ENCODE peak calls at places on chromosomes 3 and 15, in four cellular contexts. O is HL-60, S is K562, R is GM12878. N is an unnamed sample.

GRCh38 chr15:70095387-70096214 is 2.1 kb downstream of the TLE3 start:
- DNase-seq in O (no peak), S (no peak), R (no peak), N (no peak)

GRCh38 chr3:65138531-65138930 is 450.7 kb upstream of the ADAMTS9 start:
- DNase-seq in O (no peak), S (no peak), R (no peak), N (no peak)

GRCh38 chr3:38479431-38480092 is 16.6 kb upstream of the EXOG start:
- DNase-seq in O (peak), S (peak), R (no peak), N (peak)

GRCh38 chr3:147651107-147651506 is 241.9 kb downstream of the ZIC1 start:
- DNase-seq in O (no peak), S (no peak), R (no peak), N (no peak)

GRCh38 chr15:68384451-68385239 is 47.3 kb downstream of the ITGA11 start:
- DNase-seq in O (no peak), S (no peak), R (no peak), N (no peak)

GRCh38 chr15:92606126-92606835 is 49.3 kb downstream of the FAM174B start:
- DNase-seq in O (no peak), S (no peak), R (no peak), N (no peak)

GRCh38 chr3:8756671-8757070 is 12.7 kb downstream of the OXTR start:
- DNase-seq in O (no peak), S (no peak), R (no peak), N (no peak)

GRCh38 chr3:45985532-45986302 is 9.9 kb downstream of the FYCO1 start:
- DNase-seq in O (no peak), S (no peak), R (no peak), N (no peak)

GRCh38 chr3:196093271-196094111 is 11.6 kb upstream of the TFRC start:
- DNase-seq in O (peak), S (no peak), R (no peak), N (no peak)

GRCh38 chr15:67685008-67685599 is 140.2 kb upstream of the SKOR1 start:
- DNase-seq in O (no peak), S (peak), R (no peak), N (no peak)

GRCh38 chr3:69116897-69117296 is 5.5 kb downstream of the LMOD3 start:
- DNase-seq in O (no peak), S (no peak), R (no peak), N (no peak)

GRCh38 chr15:81888748-81889479 is 156.9 kb downstream of the MEX3B start:
- DNase-seq in O (no peak), S (no peak), R (no peak), N (no peak)

GRCh38 chr3:67653425-67654098 is 850 bp downstream of the SUCLG2 start:
- DNase-seq in O (no peak), S (peak), R (no peak), N (no peak)

GRCh38 chr3:115814778-115815380 is 191.6 kb downstream of the GAP43 start:
- DNase-seq in O (peak), S (peak), R (no peak), N (peak)

GRCh38 chr3:134232146-134232545 is 18.5 kb downstream of the RYK start:
- DNase-seq in O (no peak), S (no peak), R (no peak), N (no peak)

GRCh38 chr3:115062009-115062408 is 85.1 kb downstream of the ZBTB20 start:
- DNase-seq in O (no peak), S (no peak), R (no peak), N (no peak)

GRCh38 chr15:93087825-93088199 is 1.2 kb downstream of the RGMA start:
- DNase-seq in O (peak), S (peak), R (peak), N (peak)

GRCh38 chr3:42010530-42010929 is 48.6 kb upstream of the ULK4 start:
- DNase-seq in O (no peak), S (no peak), R (no peak), N (no peak)

GRCh38 chr3:3127432-3128010 is 781 bp downstream of the TRNT1 start:
- DNase-seq in O (no peak), S (peak), R (no peak), N (peak)
- TF ChIP-seq SPI1 in O (no peak), S (no peak), R (no peak), N (no peak)

DNA sequence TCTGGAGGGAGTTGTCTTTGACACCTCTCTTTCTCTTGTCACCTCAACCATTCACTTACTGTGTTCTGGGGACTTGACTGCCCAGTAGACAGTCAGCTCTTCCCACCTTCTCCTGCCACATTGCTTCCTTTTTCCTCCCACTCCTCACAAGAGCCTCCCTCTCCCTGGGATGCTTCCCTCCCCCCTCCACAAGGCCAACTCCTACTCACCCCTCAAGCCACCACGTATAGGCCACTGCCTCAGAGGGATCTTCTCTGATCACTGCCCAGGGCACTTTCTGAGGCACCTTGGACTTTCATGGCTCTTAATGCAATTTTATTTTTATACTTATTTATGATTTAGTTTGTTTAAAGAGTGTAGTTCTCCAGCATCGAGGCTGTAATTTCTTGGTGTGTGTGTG is 23.2 kb downstream of the THSD4 start:
- DNase-seq in O (no peak), S (no peak), R (no peak), N (no peak)
- TF ChIP-seq SPI1 in O (no peak), S (no peak), R (no peak), N (no peak)

GRCh38 chr15:101295607-101296225 is 668 bp upstream of the SNRPA1 start:
- DNase-seq in O (no peak), S (no peak), R (no peak), N (no peak)
- TF ChIP-seq SPI1 in O (no peak), S (no peak), R (no peak), N (no peak)

GRCh38 chr3:3847994-3848970 is 49.1 kb downstream of the LRRN1 start:
- DNase-seq in O (no peak), S (no peak), R (no peak), N (no peak)
- TF ChIP-seq SPI1 in O (no peak), S (no peak), R (no peak), N (no peak)